ENCODE peak calls at places on chromosomes 7 and 10, in five cellular contexts. One of them, this sample, is unnamed.

GRCh38 chr10:29926649-29927048 is 132.7 kb downstream of the JCAD start:
- DNase-seq in SK-N-SH: no peak
- DNase-seq in HCT116: no peak
- DNase-seq in HepG2: no peak
- DNase-seq in GM12878: no peak
- DNase-seq in this sample: peak; percentile 10

GRCh38 chr10:22666287-22667092 is 47.9 kb downstream of the PIP4K2A start:
- DNase-seq in HCT116: no peak
- DNase-seq in HepG2: peak; percentile 18
- DNase-seq in SK-N-SH: no peak
- DNase-seq in GM12878: no peak
- DNase-seq in this sample: no peak

GRCh38 chr10:32376780-32377179 is 29.8 kb upstream of the EPC1 start:
- DNase-seq in GM12878: no peak
- DNase-seq in HepG2: no peak
- DNase-seq in HCT116: no peak
- DNase-seq in SK-N-SH: no peak
- DNase-seq in this sample: no peak

GRCh38 chr10:80509403-80510161 is 28.1 kb upstream of the SH2D4B start:
- DNase-seq in GM12878: no peak
- DNase-seq in HepG2: no peak
- DNase-seq in HCT116: no peak
- DNase-seq in SK-N-SH: no peak
- DNase-seq in this sample: peak; percentile 44

GRCh38 chr7:11171569-11172192 is 198.0 kb downstream of the PHF14 start:
- DNase-seq in HCT116: no peak
- DNase-seq in HepG2: no peak
- DNase-seq in GM12878: no peak
- DNase-seq in SK-N-SH: peak; percentile 62
- DNase-seq in this sample: no peak

GRCh38 chr10:32795598-32796183 is 162.3 kb downstream of the ITGB1 start:
- DNase-seq in HCT116: peak; percentile 16
- DNase-seq in SK-N-SH: peak; percentile 32
- DNase-seq in HepG2: peak; percentile 13
- DNase-seq in GM12878: peak; percentile 4
- DNase-seq in this sample: no peak

GRCh38 chr7:47501406-47501805 is 80.5 kb downstream of the TNS3 start:
- DNase-seq in SK-N-SH: no peak
- DNase-seq in GM12878: no peak
- DNase-seq in HCT116: no peak
- DNase-seq in HepG2: no peak
- DNase-seq in this sample: no peak

GRCh38 chr7:46532571-46532970 is 611.5 kb upstream of the IGFBP3 start:
- DNase-seq in HepG2: no peak
- DNase-seq in HCT116: no peak
- DNase-seq in SK-N-SH: no peak
- DNase-seq in GM12878: no peak
- DNase-seq in this sample: no peak

GRCh38 chr7:80127412-80128150 is 7.0 kb upstream of the GNAI1 start:
- DNase-seq in HepG2: peak; percentile 37
- DNase-seq in SK-N-SH: no peak
- DNase-seq in GM12878: no peak
- DNase-seq in HCT116: no peak
- DNase-seq in this sample: no peak

GRCh38 chr10:120597902-120598301 is 140.9 kb downstream of the PLPP4 start:
- DNase-seq in HepG2: no peak
- DNase-seq in SK-N-SH: no peak
- DNase-seq in GM12878: no peak
- DNase-seq in HCT116: no peak
- DNase-seq in this sample: no peak

GRCh38 chr10:119595134-119595714 is 1.5 kb downstream of the TIAL1 start:
- DNase-seq in HepG2: peak; percentile 43
- DNase-seq in HCT116: no peak
- DNase-seq in SK-N-SH: no peak
- DNase-seq in GM12878: no peak
- DNase-seq in this sample: no peak

GRCh38 chr7:73892003-73892975 is 31.3 kb downstream of the TMEM270 start:
- DNase-seq in GM12878: no peak
- DNase-seq in SK-N-SH: no peak
- DNase-seq in HCT116: no peak
- DNase-seq in HepG2: no peak
- DNase-seq in this sample: no peak

GRCh38 chr10:111446966-111447365 is 370.1 kb downstream of the ADRA2A start:
- DNase-seq in HepG2: no peak
- DNase-seq in HCT116: no peak
- DNase-seq in GM12878: no peak
- DNase-seq in SK-N-SH: no peak
- DNase-seq in this sample: no peak

GRCh38 chr7:155375337-155376277 is 77.9 kb downstream of the INSIG1 start:
- DNase-seq in HepG2: no peak
- DNase-seq in GM12878: no peak
- DNase-seq in SK-N-SH: no peak
- DNase-seq in HCT116: no peak
- DNase-seq in this sample: no peak

GRCh38 chr7:1496531-1497292 is 7.5 kb downstream of the INTS1 start:
- DNase-seq in GM12878: no peak
- DNase-seq in SK-N-SH: no peak
- DNase-seq in HepG2: no peak
- DNase-seq in HCT116: no peak
- DNase-seq in this sample: no peak

GRCh38 chr7:2820508-2820934 is 23.6 kb downstream of the GNA12 start:
- DNase-seq in SK-N-SH: no peak
- DNase-seq in HepG2: peak; percentile 89
- DNase-seq in GM12878: no peak
- DNase-seq in HCT116: no peak
- DNase-seq in this sample: peak; percentile 65

GRCh38 chr7:2964208-2964607 is 79.5 kb downstream of the CARD11 start:
- DNase-seq in GM12878: no peak
- DNase-seq in HepG2: no peak
- DNase-seq in SK-N-SH: no peak
- DNase-seq in HCT116: no peak
- DNase-seq in this sample: no peak

GRCh38 chr10:127977368-127978009 is 70.6 kb downstream of the PTPRE start:
- DNase-seq in GM12878: no peak
- DNase-seq in HepG2: no peak
- DNase-seq in HCT116: no peak
- DNase-seq in SK-N-SH: peak; percentile 72
- DNase-seq in this sample: no peak

GRCh38 chr7:135291809-135292253 is 58.2 kb downstream of the STRA8 start:
- DNase-seq in HCT116: no peak
- DNase-seq in SK-N-SH: no peak
- DNase-seq in HepG2: peak; percentile 7
- DNase-seq in GM12878: no peak
- DNase-seq in this sample: no peak

GRCh38 chr7:41252551-41252950 is 450.3 kb downstream of the INHBA start:
- DNase-seq in HCT116: no peak
- DNase-seq in HepG2: no peak
- DNase-seq in SK-N-SH: no peak
- DNase-seq in GM12878: no peak
- DNase-seq in this sample: no peak

GRCh38 chr10:87771871-87772500 is 46.0 kb downstream of the ATAD1 start:
- DNase-seq in GM12878: no peak
- DNase-seq in HepG2: peak; percentile 19
- DNase-seq in HCT116: no peak
- DNase-seq in SK-N-SH: peak; percentile 10
- DNase-seq in this sample: peak; percentile 55

GRCh38 chr7:137953043-137953691 is 48.7 kb downstream of the CREB3L2 start:
- DNase-seq in HepG2: no peak
- DNase-seq in GM12878: no peak
- DNase-seq in SK-N-SH: no peak
- DNase-seq in HCT116: no peak
- DNase-seq in this sample: no peak

GRCh38 chr10:4650109-4650508 is 175.9 kb upstream of the AKR1E2 start:
- DNase-seq in SK-N-SH: no peak
- DNase-seq in HepG2: no peak
- DNase-seq in HCT116: no peak
- DNase-seq in GM12878: no peak
- DNase-seq in this sample: no peak

GRCh38 chr7:149707448-149707886 is 65.9 kb downstream of the ZNF467 start:
- DNase-seq in HepG2: peak; percentile 18
- DNase-seq in GM12878: no peak
- DNase-seq in HCT116: no peak
- DNase-seq in SK-N-SH: no peak
- DNase-seq in this sample: peak; percentile 76

GRCh38 chr10:55500931-55501559 is 700.0 kb upstream of the PCDH15 start:
- DNase-seq in HepG2: peak; percentile 31
- DNase-seq in SK-N-SH: peak; percentile 3
- DNase-seq in GM12878: no peak
- DNase-seq in HCT116: no peak
- DNase-seq in this sample: peak; percentile 77

GRCh38 chr7:12291870-12292269 is 80.8 kb downstream of the TMEM106B start:
- DNase-seq in HepG2: peak; percentile 6
- DNase-seq in GM12878: no peak
- DNase-seq in HCT116: no peak
- DNase-seq in SK-N-SH: no peak
- DNase-seq in this sample: peak; percentile 9

GRCh38 chr10:30384791-30385201 is 35.7 kb upstream of the MTPAP start:
- DNase-seq in HepG2: peak; percentile 24
- DNase-seq in GM12878: no peak
- DNase-seq in SK-N-SH: peak; percentile 68
- DNase-seq in HCT116: peak; percentile 48
- DNase-seq in this sample: peak; percentile 14

GRCh38 chr10:87845624-87846377 is 17.5 kb downstream of the KLLN start:
- DNase-seq in HepG2: no peak
- DNase-seq in GM12878: no peak
- DNase-seq in SK-N-SH: no peak
- DNase-seq in HCT116: peak; percentile 77
- DNase-seq in this sample: no peak

GRCh38 chr10:119754085-119754484 is 28.2 kb downstream of the INPP5F start:
- DNase-seq in HCT116: no peak
- DNase-seq in GM12878: no peak
- DNase-seq in SK-N-SH: peak; percentile 37
- DNase-seq in HepG2: peak; percentile 65
- DNase-seq in this sample: no peak

GRCh38 chr10:30747633-30748032 is 118.1 kb upstream of the LYZL2 start:
- DNase-seq in HepG2: no peak
- DNase-seq in SK-N-SH: peak; percentile 40
- DNase-seq in HCT116: no peak
- DNase-seq in GM12878: peak; percentile 49
- DNase-seq in this sample: no peak

GRCh38 chr10:91294134-91294906 is 73.9 kb downstream of the PCGF5 start:
- DNase-seq in GM12878: no peak
- DNase-seq in HCT116: no peak
- DNase-seq in HepG2: no peak
- DNase-seq in SK-N-SH: no peak
- DNase-seq in this sample: no peak

GRCh38 chr10:21524526-21525366 is 736 bp downstream of the SKIDA1 start:
- DNase-seq in SK-N-SH: no peak
- DNase-seq in HCT116: no peak
- DNase-seq in GM12878: no peak
- DNase-seq in HepG2: peak; percentile 61
- DNase-seq in this sample: peak; percentile 1

GRCh38 chr10:21521910-21522533 is 3.5 kb downstream of the SKIDA1 start:
- DNase-seq in GM12878: no peak
- DNase-seq in HCT116: no peak
- DNase-seq in HepG2: no peak
- DNase-seq in SK-N-SH: no peak
- DNase-seq in this sample: no peak

GRCh38 chr10:21523557-21524008 is 1.9 kb downstream of the SKIDA1 start:
- DNase-seq in GM12878: no peak
- DNase-seq in SK-N-SH: no peak
- DNase-seq in HCT116: no peak
- DNase-seq in HepG2: peak; percentile 54
- DNase-seq in this sample: no peak

GRCh38 chr10:21524131-21524525 is 1.4 kb downstream of the SKIDA1 start:
- DNase-seq in SK-N-SH: no peak
- DNase-seq in HepG2: no peak
- DNase-seq in GM12878: no peak
- DNase-seq in HCT116: no peak
- DNase-seq in this sample: no peak

GRCh38 chr10:21523007-21523406 is 2.5 kb downstream of the SKIDA1 start:
- DNase-seq in HCT116: no peak
- DNase-seq in HepG2: no peak
- DNase-seq in SK-N-SH: no peak
- DNase-seq in GM12878: no peak
- DNase-seq in this sample: no peak
- TF ChIP-seq JUND in HCT116: no peak
- TF ChIP-seq JUND in HepG2: no peak
- TF ChIP-seq JUND in SK-N-SH: no peak
- TF ChIP-seq JUND in GM12878: no peak
- TF ChIP-seq JUND in this sample: no peak

DNA sequence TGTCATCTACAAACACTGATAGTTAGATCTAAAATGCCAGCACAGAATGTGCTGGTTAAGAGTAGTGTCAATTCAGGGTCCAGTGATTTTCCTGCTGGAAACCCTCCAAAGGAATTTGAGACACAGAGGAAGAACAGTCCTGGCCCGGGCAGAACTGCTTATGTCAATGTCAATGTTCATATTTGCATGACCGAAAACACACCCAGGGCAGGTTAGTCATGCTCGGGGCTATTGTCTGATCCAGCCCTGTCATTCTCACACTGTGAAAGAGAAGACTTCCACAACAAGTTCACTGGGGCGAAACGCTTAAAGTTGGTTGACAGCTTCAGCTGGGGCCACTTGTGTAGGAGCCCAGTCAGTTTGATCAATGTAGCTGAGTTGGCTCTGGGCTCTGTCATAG is 139.3 kb downstream of the C1GALT1 start:
- DNase-seq in GM12878: peak; percentile 68
- DNase-seq in SK-N-SH: no peak
- DNase-seq in HCT116: no peak
- DNase-seq in HepG2: peak; percentile 54
- DNase-seq in this sample: peak; percentile 98
- TF ChIP-seq JUND in GM12878: no peak
- TF ChIP-seq JUND in SK-N-SH: no peak
- TF ChIP-seq JUND in HCT116: no peak
- TF ChIP-seq JUND in HepG2: no peak
- TF ChIP-seq JUND in this sample: no peak

GRCh38 chr10:46311501-46311951 is 24.7 kb downstream of the ANTXRL start:
- DNase-seq in GM12878: no peak
- DNase-seq in SK-N-SH: no peak
- DNase-seq in HCT116: no peak
- DNase-seq in HepG2: no peak
- DNase-seq in this sample: no peak

GRCh38 chr10:46312953-46313352 is 26.2 kb downstream of the ANTXRL start:
- DNase-seq in GM12878: no peak
- DNase-seq in HCT116: no peak
- DNase-seq in HepG2: no peak
- DNase-seq in SK-N-SH: no peak
- DNase-seq in this sample: no peak

GRCh38 chr10:46317889-46318288 is 31.1 kb downstream of the ANTXRL start:
- DNase-seq in HepG2: no peak
- DNase-seq in HCT116: no peak
- DNase-seq in GM12878: no peak
- DNase-seq in SK-N-SH: no peak
- DNase-seq in this sample: no peak

GRCh38 chr10:46310851-46311250 is 24.1 kb downstream of the ANTXRL start:
- DNase-seq in GM12878: no peak
- DNase-seq in HepG2: no peak
- DNase-seq in HCT116: no peak
- DNase-seq in SK-N-SH: no peak
- DNase-seq in this sample: no peak

GRCh38 chr10:46314046-46314445 is 27.2 kb downstream of the ANTXRL start:
- DNase-seq in HepG2: no peak
- DNase-seq in HCT116: no peak
- DNase-seq in GM12878: no peak
- DNase-seq in SK-N-SH: no peak
- DNase-seq in this sample: no peak
- TF ChIP-seq JUND in HepG2: no peak
- TF ChIP-seq JUND in HCT116: no peak
- TF ChIP-seq JUND in GM12878: no peak
- TF ChIP-seq JUND in SK-N-SH: no peak
- TF ChIP-seq JUND in this sample: no peak

GRCh38 chr7:87475359-87476178 is at the start of gene ABCB4:
- DNase-seq in HCT116: no peak
- DNase-seq in GM12878: no peak
- DNase-seq in HepG2: no peak
- DNase-seq in SK-N-SH: peak; percentile 89
- DNase-seq in this sample: no peak
- TF ChIP-seq JUND in HCT116: no peak
- TF ChIP-seq JUND in GM12878: no peak
- TF ChIP-seq JUND in HepG2: no peak
- TF ChIP-seq JUND in SK-N-SH: no peak
- TF ChIP-seq JUND in this sample: no peak